ENCODE peak calls at places on chromosome 12, in five cellular contexts. One of them, this sample, is unnamed.

GRCh38 chr12:70196732-70197361 is 46.4 kb upstream of the CNOT2 start:
- DNase-seq in adrenal gland: no peak
- DNase-seq in neural progenitor cell: no peak
- DNase-seq in CD4-positive, alpha-beta memory T cell: no peak
- DNase-seq in trophoblast cell: no peak
- DNase-seq in this sample: no peak

GRCh38 chr12:109435428-109436180 is 41.5 kb downstream of the KCTD10 start:
- DNase-seq in trophoblast cell: peak; percentile 89
- DNase-seq in adrenal gland: no peak
- DNase-seq in neural progenitor cell: no peak
- DNase-seq in CD4-positive, alpha-beta memory T cell: no peak
- DNase-seq in this sample: peak; percentile 21

GRCh38 chr12:91256471-91256870 is 73.9 kb upstream of the DCN start:
- DNase-seq in trophoblast cell: no peak
- DNase-seq in CD4-positive, alpha-beta memory T cell: no peak
- DNase-seq in adrenal gland: no peak
- DNase-seq in neural progenitor cell: no peak
- DNase-seq in this sample: no peak

GRCh38 chr12:512933-513332 is 53.2 kb downstream of the B4GALNT3 start:
- DNase-seq in adrenal gland: no peak
- DNase-seq in trophoblast cell: no peak
- DNase-seq in neural progenitor cell: no peak
- DNase-seq in CD4-positive, alpha-beta memory T cell: no peak
- DNase-seq in this sample: no peak

GRCh38 chr12:107396991-107397390 is 288.6 kb upstream of the PWP1 start:
- DNase-seq in trophoblast cell: peak; percentile 94
- DNase-seq in CD4-positive, alpha-beta memory T cell: no peak
- DNase-seq in adrenal gland: no peak
- DNase-seq in neural progenitor cell: no peak
- DNase-seq in this sample: no peak

GRCh38 chr12:123243851-123244250 is 10.6 kb downstream of the MTRFR start:
- DNase-seq in adrenal gland: no peak
- DNase-seq in neural progenitor cell: no peak
- DNase-seq in trophoblast cell: no peak
- DNase-seq in CD4-positive, alpha-beta memory T cell: no peak
- DNase-seq in this sample: no peak

GRCh38 chr12:26701604-26702215 is 131.3 kb downstream of the ITPR2 start:
- DNase-seq in neural progenitor cell: peak; percentile 71
- DNase-seq in CD4-positive, alpha-beta memory T cell: peak; percentile 23
- DNase-seq in trophoblast cell: peak; percentile 62
- DNase-seq in adrenal gland: no peak
- DNase-seq in this sample: peak; percentile 74

GRCh38 chr12:129911437-129912049 is 7.7 kb upstream of the TMEM132D start:
- DNase-seq in CD4-positive, alpha-beta memory T cell: no peak
- DNase-seq in adrenal gland: peak; percentile 62
- DNase-seq in trophoblast cell: peak; percentile 51
- DNase-seq in neural progenitor cell: peak; percentile 88
- DNase-seq in this sample: peak; percentile 69

GRCh38 chr12:58106185-58106584 is 164.8 kb downstream of the ATP23 start:
- DNase-seq in neural progenitor cell: no peak
- DNase-seq in CD4-positive, alpha-beta memory T cell: no peak
- DNase-seq in adrenal gland: no peak
- DNase-seq in trophoblast cell: no peak
- DNase-seq in this sample: no peak
- H3K27ac ChIP-seq in neural progenitor cell: no peak overlapping the region
- H3K27ac ChIP-seq in CD4-positive, alpha-beta memory T cell: no peak overlapping the region
- H3K27ac ChIP-seq in adrenal gland: no peak overlapping the region
- H3K27ac ChIP-seq in trophoblast cell: no peak overlapping the region
- H3K27ac ChIP-seq in this sample: no peak overlapping the region

DNA sequence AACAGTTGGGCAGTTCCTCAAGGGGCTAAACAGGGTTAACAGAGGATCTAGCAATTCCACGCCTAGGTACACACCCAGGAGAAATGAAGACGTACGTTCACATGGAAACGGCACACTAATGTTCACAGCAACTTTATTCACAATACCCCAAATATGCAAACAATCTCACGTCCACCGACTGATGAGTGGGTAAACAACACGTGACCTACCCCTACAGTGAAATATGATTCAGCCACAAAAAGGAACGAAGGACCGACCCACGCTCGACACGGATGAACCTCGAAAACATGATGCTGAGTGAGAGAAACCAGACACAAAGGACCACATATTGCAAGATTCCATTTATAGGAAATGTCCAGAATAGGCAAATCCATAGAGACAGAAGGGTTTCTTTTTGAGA is 112.7 kb downstream of the NCOR2 start:
- DNase-seq in CD4-positive, alpha-beta memory T cell: no peak
- DNase-seq in trophoblast cell: peak; percentile 25
- DNase-seq in neural progenitor cell: no peak
- DNase-seq in adrenal gland: no peak
- DNase-seq in this sample: no peak
- H3K27ac ChIP-seq in CD4-positive, alpha-beta memory T cell: peak overlapping the region; percentile 67
- H3K27ac ChIP-seq in trophoblast cell: no peak overlapping the region
- H3K27ac ChIP-seq in neural progenitor cell: no peak overlapping the region
- H3K27ac ChIP-seq in adrenal gland: peak overlapping the region; percentile 91
- H3K27ac ChIP-seq in this sample: no peak overlapping the region

GRCh38 chr12:76391461-76391860 is 43.2 kb upstream of the BBS10 start:
- DNase-seq in trophoblast cell: no peak
- DNase-seq in neural progenitor cell: no peak
- DNase-seq in CD4-positive, alpha-beta memory T cell: no peak
- DNase-seq in adrenal gland: no peak
- DNase-seq in this sample: no peak
- H3K27ac ChIP-seq in trophoblast cell: no peak overlapping the region
- H3K27ac ChIP-seq in neural progenitor cell: no peak overlapping the region
- H3K27ac ChIP-seq in CD4-positive, alpha-beta memory T cell: no peak overlapping the region
- H3K27ac ChIP-seq in adrenal gland: no peak overlapping the region
- H3K27ac ChIP-seq in this sample: no peak overlapping the region

GRCh38 chr12:111574797-111575443 is 24.2 kb downstream of the ATXN2 start:
- DNase-seq in CD4-positive, alpha-beta memory T cell: no peak
- DNase-seq in trophoblast cell: no peak
- DNase-seq in adrenal gland: no peak
- DNase-seq in neural progenitor cell: no peak
- DNase-seq in this sample: no peak

GRCh38 chr12:111569363-111570089 is 29.6 kb downstream of the ATXN2 start:
- DNase-seq in neural progenitor cell: no peak
- DNase-seq in CD4-positive, alpha-beta memory T cell: no peak
- DNase-seq in adrenal gland: no peak
- DNase-seq in trophoblast cell: peak; percentile 79
- DNase-seq in this sample: no peak

GRCh38 chr12:111570090-111570961 is 28.8 kb downstream of the ATXN2 start:
- DNase-seq in neural progenitor cell: no peak
- DNase-seq in CD4-positive, alpha-beta memory T cell: no peak
- DNase-seq in trophoblast cell: peak; percentile 94
- DNase-seq in adrenal gland: no peak
- DNase-seq in this sample: no peak
- H3K27ac ChIP-seq in neural progenitor cell: no peak overlapping the region
- H3K27ac ChIP-seq in CD4-positive, alpha-beta memory T cell: no peak overlapping the region
- H3K27ac ChIP-seq in trophoblast cell: peak overlapping the region; percentile 70
- H3K27ac ChIP-seq in adrenal gland: peak overlapping the region; percentile 31
- H3K27ac ChIP-seq in this sample: peak overlapping the region; percentile 73

GRCh38 chr12:48683534-48683933 is 1.5 kb upstream of the KANSL2 start:
- DNase-seq in neural progenitor cell: no peak
- DNase-seq in adrenal gland: no peak
- DNase-seq in CD4-positive, alpha-beta memory T cell: no peak
- DNase-seq in trophoblast cell: no peak
- DNase-seq in this sample: no peak
- H3K27ac ChIP-seq in neural progenitor cell: no peak overlapping the region
- H3K27ac ChIP-seq in adrenal gland: no peak overlapping the region
- H3K27ac ChIP-seq in CD4-positive, alpha-beta memory T cell: no peak overlapping the region
- H3K27ac ChIP-seq in trophoblast cell: no peak overlapping the region
- H3K27ac ChIP-seq in this sample: no peak overlapping the region

DNA sequence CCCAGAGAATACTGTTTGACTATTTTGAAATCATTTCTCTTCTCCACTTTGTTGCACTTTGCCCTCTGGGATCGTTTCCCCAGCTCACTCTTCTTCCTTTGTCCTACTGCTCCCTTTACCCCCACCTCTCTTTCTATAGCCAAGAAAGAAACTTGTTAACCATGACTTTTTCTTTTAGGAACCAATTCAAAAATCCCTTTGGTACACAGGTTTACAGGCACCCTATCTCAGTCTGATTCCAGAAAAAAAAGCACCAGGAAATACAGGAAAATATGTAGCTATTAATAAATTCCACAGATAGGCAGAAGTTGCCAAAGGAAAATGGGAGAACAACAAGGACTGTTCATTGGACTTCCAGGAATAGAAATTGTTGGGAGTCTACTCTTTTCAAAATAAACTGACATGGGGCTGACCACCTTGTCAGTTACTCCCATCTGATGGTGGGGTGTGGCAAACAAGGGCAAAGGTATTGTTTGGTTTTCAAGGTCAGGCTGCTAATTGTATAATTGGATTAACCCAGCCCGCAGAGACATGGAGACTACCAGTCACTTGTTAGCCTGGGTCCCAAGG is 82.4 kb downstream of the CRADD start:
- DNase-seq in neural progenitor cell: no peak
- DNase-seq in CD4-positive, alpha-beta memory T cell: no peak
- DNase-seq in trophoblast cell: no peak
- DNase-seq in adrenal gland: no peak
- DNase-seq in this sample: no peak
- H3K27ac ChIP-seq in neural progenitor cell: no peak overlapping the region
- H3K27ac ChIP-seq in CD4-positive, alpha-beta memory T cell: no peak overlapping the region
- H3K27ac ChIP-seq in trophoblast cell: no peak overlapping the region
- H3K27ac ChIP-seq in adrenal gland: no peak overlapping the region
- H3K27ac ChIP-seq in this sample: no peak overlapping the region

GRCh38 chr12:6605425-6606330 is 1.5 kb downstream of the CHD4 start:
- DNase-seq in trophoblast cell: peak; percentile 29
- DNase-seq in neural progenitor cell: peak; percentile 51
- DNase-seq in CD4-positive, alpha-beta memory T cell: peak; percentile 54
- DNase-seq in adrenal gland: peak; percentile 48
- DNase-seq in this sample: peak; percentile 82
- H3K27ac ChIP-seq in trophoblast cell: peak overlapping the region; percentile 17
- H3K27ac ChIP-seq in neural progenitor cell: no peak overlapping the region
- H3K27ac ChIP-seq in CD4-positive, alpha-beta memory T cell: peak overlapping the region; percentile 84
- H3K27ac ChIP-seq in adrenal gland: peak overlapping the region; percentile 99
- H3K27ac ChIP-seq in this sample: no peak overlapping the region

DNA sequence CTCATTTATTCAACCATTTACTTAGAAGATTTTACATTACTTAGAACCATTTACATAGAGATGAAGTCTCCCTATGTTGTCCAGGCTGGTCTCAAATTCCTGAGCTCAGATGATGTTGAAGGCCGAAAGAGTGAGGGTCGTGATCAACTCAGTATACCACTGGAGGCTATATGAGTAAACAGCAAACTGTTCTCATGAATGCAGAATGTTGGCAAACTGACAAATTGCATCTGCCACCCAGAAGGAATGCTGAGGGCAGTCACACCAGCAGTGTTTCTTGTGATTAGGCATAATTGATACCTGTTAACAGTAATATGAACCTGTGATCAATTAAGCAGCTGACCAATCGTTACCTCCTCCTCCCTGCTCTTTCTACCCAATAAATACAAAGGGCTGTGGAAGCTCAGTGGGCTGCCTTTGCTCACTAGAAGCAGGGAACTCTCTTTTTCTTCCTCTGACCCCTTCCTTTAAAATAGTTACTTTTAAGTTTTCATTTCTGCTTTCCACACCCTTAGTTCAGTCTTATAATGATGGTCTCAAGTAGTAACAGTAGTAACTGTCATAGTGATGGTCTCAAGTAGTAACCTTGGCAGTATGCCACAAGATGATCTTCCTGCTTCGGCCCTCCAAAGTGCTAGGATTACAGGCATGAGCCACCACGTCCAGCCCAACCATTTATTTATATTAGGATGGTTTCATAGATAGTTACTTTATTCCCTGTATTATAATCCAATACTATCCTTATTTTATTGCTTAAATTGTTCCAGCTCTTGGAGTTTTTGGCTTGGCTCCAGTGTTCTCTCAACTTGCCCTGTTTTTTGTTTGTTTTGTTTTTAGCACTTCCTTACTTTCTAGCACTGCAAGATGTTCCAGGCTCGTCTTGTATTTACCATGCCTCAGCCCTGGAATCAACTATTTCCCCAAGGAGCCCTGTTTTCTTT is 25.8 kb downstream of the LIMA1 start:
- DNase-seq in adrenal gland: no peak
- DNase-seq in neural progenitor cell: no peak
- DNase-seq in trophoblast cell: peak; percentile 53
- DNase-seq in CD4-positive, alpha-beta memory T cell: no peak
- DNase-seq in this sample: no peak
- H3K27ac ChIP-seq in adrenal gland: peak overlapping the region; percentile 59
- H3K27ac ChIP-seq in neural progenitor cell: no peak overlapping the region
- H3K27ac ChIP-seq in trophoblast cell: no peak overlapping the region
- H3K27ac ChIP-seq in CD4-positive, alpha-beta memory T cell: no peak overlapping the region
- H3K27ac ChIP-seq in this sample: no peak overlapping the region

This sample was measured in GM23338.